ENCODE peak calls at places on chromosomes 7 and 10, in six cellular contexts. U, D, O, X, Y and P are unnamed samples.

GRCh38 chr10:96651998-96652431 is 65.2 kb upstream of the TM9SF3 start:
- DNase-seq in U (peak), D (no peak), O (no peak), X (no peak), Y (no peak), P (no peak)

GRCh38 chr7:144057954-144058353 is 9.2 kb downstream of the OR2A5 start:
- DNase-seq in U (no peak), D (no peak), O (no peak), X (peak), Y (no peak), P (no peak)

GRCh38 chr7:2632717-2633537 is 1.1 kb downstream of the TTYH3 start:
- DNase-seq in U (peak), D (peak), O (peak), X (peak), Y (peak), P (no peak)

GRCh38 chr10:95359466-95359865 is 68.7 kb upstream of the PDLIM1 start:
- DNase-seq in U (no peak), D (no peak), O (no peak), X (no peak), Y (no peak), P (no peak)

GRCh38 chr10:49598986-49599385 is 11.1 kb upstream of the SLC18A3 start:
- DNase-seq in U (no peak), D (no peak), O (no peak), X (peak), Y (peak), P (no peak)

GRCh38 chr10:49601857-49602256 is 8.3 kb upstream of the SLC18A3 start:
- DNase-seq in U (no peak), D (no peak), O (no peak), X (peak), Y (peak), P (no peak)

GRCh38 chr10:89100680-89101079 is 106.4 kb downstream of the CH25H start:
- DNase-seq in U (no peak), D (no peak), O (no peak), X (no peak), Y (no peak), P (no peak)

GRCh38 chr10:73907841-73908517 is 3.0 kb upstream of the PLAU start:
- DNase-seq in U (peak), D (no peak), O (no peak), X (no peak), Y (peak), P (no peak)

GRCh38 chr10:9682812-9683211 is 1334.9 kb upstream of the CELF2 start:
- DNase-seq in U (no peak), D (no peak), O (no peak), X (no peak), Y (no peak), P (no peak)

GRCh38 chr10:53315709-53316108 is 543.1 kb upstream of the MBL2 start:
- DNase-seq in U (no peak), D (no peak), O (no peak), X (no peak), Y (no peak), P (no peak)

GRCh38 chr10:20668985-20669384 is 228.1 kb downstream of the NEBL start:
- DNase-seq in U (no peak), D (no peak), O (no peak), X (no peak), Y (no peak), P (no peak)

GRCh38 chr10:122550427-122550826 is 10.1 kb upstream of the DMBT1 start:
- DNase-seq in U (no peak), D (no peak), O (no peak), X (no peak), Y (no peak), P (no peak)

GRCh38 chr7:85630904-85631582 is 444.2 kb upstream of the SEMA3D start:
- DNase-seq in U (no peak), D (no peak), O (no peak), X (no peak), Y (no peak), P (no peak)

GRCh38 chr7:139691253-139691781 is 86.5 kb downstream of the HIPK2 start:
- DNase-seq in U (no peak), D (no peak), O (peak), X (no peak), Y (peak), P (no peak)

GRCh38 chr10:97685395-97685958 is 1.6 kb downstream of the AVPI1 start:
- DNase-seq in U (no peak), D (no peak), O (no peak), X (no peak), Y (peak), P (no peak)

GRCh38 chr10:31769564-31769963 is 159.1 kb downstream of the ARHGAP12 start:
- DNase-seq in U (no peak), D (no peak), O (no peak), X (no peak), Y (no peak), P (no peak)

GRCh38 chr10:101297901-101298451 is 56.0 kb upstream of the BTRC start:
- DNase-seq in U (peak), D (peak), O (no peak), X (peak), Y (peak), P (no peak)

GRCh38 chr10:88017781-88018180 is 154.4 kb downstream of the PTEN start:
- DNase-seq in U (no peak), D (no peak), O (no peak), X (no peak), Y (no peak), P (no peak)

GRCh38 chr7:15424468-15424867 is 137.3 kb downstream of the AGMO start:
- DNase-seq in U (no peak), D (no peak), O (no peak), X (no peak), Y (no peak), P (no peak)

GRCh38 chr7:23597908-23598224 is 684 bp downstream of the CCDC126 start:
- DNase-seq in U (no peak), D (no peak), O (no peak), X (no peak), Y (no peak), P (no peak)

GRCh38 chr7:121083790-121084251 is 95.3 kb downstream of the CPED1 start:
- DNase-seq in U (no peak), D (no peak), O (no peak), X (no peak), Y (no peak), P (no peak)

GRCh38 chr10:121994429-121994881 is 5.5 kb downstream of the TACC2 start:
- DNase-seq in U (no peak), D (peak), O (peak), X (no peak), Y (no peak), P (no peak)

GRCh38 chr10:628386-629045 is 61.0 kb downstream of the DIP2C start:
- DNase-seq in U (no peak), D (no peak), O (no peak), X (no peak), Y (no peak), P (no peak)

GRCh38 chr7:9890092-9890491 is 1083.6 kb upstream of the PHF14 start:
- DNase-seq in U (peak), D (no peak), O (no peak), X (no peak), Y (no peak), P (no peak)

GRCh38 chr10:33073641-33074410 is 115.8 kb upstream of the ITGB1 start:
- DNase-seq in U (peak), D (peak), O (no peak), X (no peak), Y (no peak), P (no peak)

GRCh38 chr10:119007211-119007574 is 22.3 kb upstream of the NANOS1 start:
- DNase-seq in U (no peak), D (no peak), O (no peak), X (no peak), Y (no peak), P (no peak)

GRCh38 chr10:4316166-4316810 is 509.7 kb upstream of the AKR1E2 start:
- DNase-seq in U (no peak), D (no peak), O (peak), X (peak), Y (peak), P (no peak)

GRCh38 chr7:155529845-155530244 is 16.5 kb downstream of the CNPY1 start:
- DNase-seq in U (no peak), D (no peak), O (no peak), X (no peak), Y (no peak), P (no peak)

GRCh38 chr7:24828871-24829661 is 71.8 kb upstream of the GSDME start:
- DNase-seq in U (no peak), D (no peak), O (no peak), X (no peak), Y (no peak), P (no peak)

GRCh38 chr10:6416892-6417512 is 163.1 kb downstream of the PRKCQ start:
- DNase-seq in U (peak), D (no peak), O (no peak), X (peak), Y (no peak), P (no peak)

GRCh38 chr7:136173874-136174273 is 196.7 kb upstream of the MTPN start:
- DNase-seq in U (no peak), D (no peak), O (no peak), X (no peak), Y (no peak), P (no peak)

GRCh38 chr7:34675749-34676374 is 17.8 kb downstream of the NPSR1 start:
- DNase-seq in U (peak), D (no peak), O (no peak), X (peak), Y (peak), P (no peak)

GRCh38 chr10:103040424-103040823 is 122.3 kb downstream of the CNNM2 start:
- DNase-seq in U (no peak), D (no peak), O (no peak), X (peak), Y (no peak), P (no peak)

GRCh38 chr10:70907619-70908425 is 19.5 kb upstream of the PCBD1 start:
- DNase-seq in U (no peak), D (no peak), O (no peak), X (no peak), Y (no peak), P (no peak)

GRCh38 chr10:62071846-62072281 is 170.4 kb downstream of the ARID5B start:
- DNase-seq in U (no peak), D (no peak), O (no peak), X (no peak), Y (no peak), P (no peak)

GRCh38 chr7:4692055-4692454 is 10.0 kb downstream of the FOXK1 start:
- DNase-seq in U (no peak), D (peak), O (no peak), X (no peak), Y (no peak), P (no peak)
- TF ChIP-seq POLR2A in U (no peak), D (no peak), O (no peak), X (no peak), Y (no peak), P (no peak)

DNA sequence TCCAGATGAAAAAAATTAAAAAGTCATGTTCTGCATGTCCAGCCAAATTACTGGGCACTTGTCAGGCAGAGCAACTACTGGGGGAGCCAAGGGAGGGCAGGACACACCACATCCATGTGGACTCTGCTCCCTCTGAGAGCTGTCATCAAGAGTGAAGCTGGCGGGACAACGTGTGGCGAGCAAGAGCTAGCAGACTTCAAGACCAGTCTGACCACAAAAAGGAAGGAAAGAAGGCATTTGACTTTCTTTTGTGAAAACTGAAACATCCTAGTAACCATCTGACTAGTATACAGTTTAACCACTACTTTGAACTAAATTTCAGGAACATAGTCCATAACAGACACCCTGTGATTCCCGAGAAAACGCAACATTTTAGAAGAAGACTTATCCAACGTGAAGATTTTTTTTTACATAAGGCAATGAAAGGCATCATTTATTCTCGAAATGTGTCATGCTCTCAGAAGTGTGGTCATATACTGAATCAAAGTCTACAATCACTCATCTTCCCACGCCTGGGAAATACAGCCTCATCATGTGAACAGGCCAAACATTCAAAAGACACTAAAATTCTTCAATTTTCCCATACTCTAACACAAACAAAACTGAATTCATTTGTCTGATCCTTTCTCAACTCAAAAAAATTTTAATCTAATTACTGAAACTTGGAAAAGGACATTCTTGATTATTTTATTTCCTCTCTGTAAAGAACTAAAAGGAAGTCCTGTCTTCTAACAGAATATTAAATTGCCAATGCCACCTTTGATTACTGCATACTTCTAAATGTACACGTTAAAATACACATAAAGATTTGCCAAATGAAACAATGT is 15.5 kb downstream of the CYTH3 start:
- DNase-seq in U (peak), D (no peak), O (no peak), X (no peak), Y (no peak), P (no peak)
- TF ChIP-seq POLR2A in U (no peak), D (no peak), O (no peak), X (no peak), Y (no peak), P (no peak)

GRCh38 chr10:79142064-79142491 is 73.3 kb downstream of the ZMIZ1 start:
- DNase-seq in U (peak), D (peak), O (no peak), X (no peak), Y (no peak), P (no peak)
- TF ChIP-seq POLR2A in U (no peak), D (no peak), O (no peak), X (no peak), Y (no peak), P (no peak)

GRCh38 chr7:1555813-1556540 is at the start of gene TMEM184A:
- DNase-seq in U (peak), D (no peak), O (peak), X (peak), Y (peak), P (no peak)
- TF ChIP-seq POLR2A in U (no peak), D (no peak), O (no peak), X (peak), Y (no peak), P (no peak)

GRCh38 chr7:82443044-82443800 is at the start of gene CACNA2D1:
- DNase-seq in U (peak), D (no peak), O (no peak), X (no peak), Y (peak), P (no peak)
- TF ChIP-seq POLR2A in U (no peak), D (no peak), O (no peak), X (no peak), Y (peak), P (no peak)

GRCh38 chr10:28001353-28001752 is 2.5 kb upstream of the ODAD2 start:
- DNase-seq in U (no peak), D (no peak), O (no peak), X (no peak), Y (no peak), P (no peak)

GRCh38 chr10:27997865-27998177 is 1.1 kb downstream of the ODAD2 start:
- DNase-seq in U (no peak), D (no peak), O (no peak), X (no peak), Y (no peak), P (no peak)

GRCh38 chr10:27995311-27995710 is 3.6 kb downstream of the ODAD2 start:
- DNase-seq in U (no peak), D (no peak), O (no peak), X (no peak), Y (no peak), P (no peak)

GRCh38 chr10:27998954-27999275 is at the start of gene ODAD2:
- DNase-seq in U (no peak), D (no peak), O (no peak), X (no peak), Y (no peak), P (no peak)

DNA sequence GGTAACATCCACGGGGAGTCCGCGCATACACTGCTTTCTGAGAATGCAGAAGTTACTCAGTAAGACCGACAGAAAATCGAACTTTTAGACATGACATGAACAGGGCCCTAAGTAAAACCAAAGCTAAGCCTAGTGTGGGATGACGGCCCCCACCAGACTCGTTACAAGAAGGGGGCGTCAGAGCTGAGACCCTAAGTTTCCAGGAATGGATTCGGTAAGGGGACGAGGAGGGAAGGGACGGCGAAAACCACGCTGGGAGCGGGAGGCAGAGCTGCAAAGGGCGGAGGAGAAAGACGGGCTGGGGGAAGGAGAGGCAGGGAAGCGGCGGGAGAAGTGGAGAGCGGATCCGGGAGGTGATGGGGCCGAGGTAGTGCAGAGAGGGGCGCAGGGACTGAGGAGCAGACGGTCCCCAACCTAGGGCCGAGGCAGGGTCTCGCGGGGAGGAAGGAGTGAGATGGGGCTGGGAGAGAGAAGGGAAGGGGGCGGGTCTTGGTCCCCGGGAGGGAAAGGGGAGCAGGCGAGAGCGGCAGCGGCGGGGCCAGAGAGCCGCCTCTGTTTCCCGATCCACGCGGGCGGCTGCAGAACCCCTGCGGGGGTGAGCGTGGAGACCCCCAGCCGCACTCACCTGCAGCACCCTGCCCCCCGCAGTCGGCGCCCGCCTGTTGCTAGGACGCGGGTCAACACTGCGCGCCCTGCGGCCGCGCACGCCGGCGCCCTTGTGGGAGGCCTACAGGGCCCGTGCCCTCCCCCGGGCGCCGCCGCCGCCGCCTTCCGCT is 513 bp downstream of the ODAD2 start:
- DNase-seq in U (peak), D (no peak), O (no peak), X (peak), Y (no peak), P (no peak)
- TF ChIP-seq POLR2A in U (peak), D (no peak), O (no peak), X (peak), Y (no peak), P (no peak)

GRCh38 chr10:28823501-28824075 is 146.3 kb downstream of the BAMBI start:
- DNase-seq in U (no peak), D (no peak), O (no peak), X (no peak), Y (no peak), P (no peak)

GRCh38 chr10:28818645-28819036 is 141.3 kb downstream of the BAMBI start:
- DNase-seq in U (no peak), D (peak), O (no peak), X (no peak), Y (no peak), P (no peak)

DNA sequence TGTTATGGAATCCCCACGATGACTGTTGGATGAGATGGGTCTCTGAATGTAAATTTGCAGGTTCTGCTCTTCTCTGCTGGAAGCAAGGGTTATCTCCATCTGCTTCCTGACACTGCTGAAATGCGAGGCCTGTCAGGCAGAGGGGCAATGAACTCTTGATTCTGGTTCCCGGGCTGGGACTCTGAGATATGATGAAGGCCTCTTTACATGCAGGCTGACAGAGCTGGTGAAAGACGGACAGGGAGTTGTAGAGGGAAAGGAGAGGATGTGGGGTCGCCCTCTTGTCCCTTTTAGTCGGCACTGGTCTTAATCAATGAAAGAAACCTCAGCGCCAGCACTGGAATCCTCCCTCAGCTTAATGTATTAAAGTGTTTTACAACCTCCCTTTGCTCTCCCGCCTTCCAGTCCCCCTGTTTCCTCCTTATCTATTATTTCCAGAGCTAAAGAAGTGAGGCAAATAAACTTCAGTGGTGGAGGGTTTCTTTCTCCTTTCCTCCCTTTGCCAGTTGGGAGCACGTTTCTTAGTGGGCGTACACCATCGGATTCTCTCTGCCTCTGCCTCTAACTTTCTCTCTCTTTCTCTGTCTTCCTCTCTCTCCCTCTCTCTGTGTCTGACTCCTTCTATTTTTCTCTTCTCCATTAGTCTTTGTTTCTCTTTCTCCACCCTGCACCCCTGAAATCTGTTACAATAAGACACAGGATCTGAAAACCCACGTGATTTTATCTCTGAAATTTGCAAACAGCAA is 145.6 kb downstream of the BAMBI start:
- DNase-seq in U (no peak), D (no peak), O (no peak), X (no peak), Y (no peak), P (no peak)
- TF ChIP-seq POLR2A in U (no peak), D (no peak), O (no peak), X (no peak), Y (no peak), P (no peak)

GRCh38 chr7:100169147-100169850 is 882 bp upstream of the GAL3ST4 start:
- DNase-seq in U (no peak), D (no peak), O (no peak), X (no peak), Y (no peak), P (no peak)

GRCh38 chr7:100166317-100166940 is 2.0 kb downstream of the GAL3ST4 start:
- DNase-seq in U (peak), D (no peak), O (no peak), X (no peak), Y (no peak), P (no peak)

GRCh38 chr7:100170111-100170897 is 1.9 kb upstream of the GAL3ST4 start:
- DNase-seq in U (no peak), D (no peak), O (no peak), X (no peak), Y (peak), P (no peak)

GRCh38 chr7:100166966-100167911 is 1.2 kb downstream of the GAL3ST4 start:
- DNase-seq in U (peak), D (no peak), O (no peak), X (no peak), Y (no peak), P (no peak)

GRCh38 chr7:100167912-100168323 is 499 bp downstream of the GAL3ST4 start:
- DNase-seq in U (peak), D (no peak), O (no peak), X (no peak), Y (no peak), P (no peak)
- TF ChIP-seq POLR2A in U (no peak), D (no peak), O (no peak), X (no peak), Y (no peak), P (no peak)